ENCODE peak calls at places on chromosomes 6 and 20, in four cellular contexts. A is A549; Y is activated T-cell treated with anti-CD3 and anti-CD28 coated beads, Interleukin-2, amount 50 U/mL, for 72 hours; W is ELF-1. C is an unnamed sample.

GRCh38 chr6:109977791-109978173 is 329 bp upstream of the GPR6 start:
- DNase-seq in A (no peak), Y (no peak), W (no peak), C (peak; percentile 49)

GRCh38 chr20:57770852-57771746 is 61.3 kb upstream of the PMEPA1 start:
- DNase-seq in A (no peak), Y (no peak), W (peak; percentile 43), C (no peak)

GRCh38 chr6:128347123-128347522 is 173.3 kb downstream of the PTPRK start:
- DNase-seq in A (no peak), Y (no peak), W (no peak), C (no peak)

GRCh38 chr6:16622193-16622592 is 139.1 kb downstream of the ATXN1 start:
- DNase-seq in A (no peak), Y (no peak), W (no peak), C (no peak)

GRCh38 chr6:145155411-145155810 is 579.9 kb downstream of the EPM2A start:
- DNase-seq in A (no peak), Y (no peak), W (no peak), C (no peak)

GRCh38 chr20:61736001-61736635 is 329.6 kb downstream of the TAF4 start:
- DNase-seq in A (no peak), Y (no peak), W (no peak), C (no peak)

GRCh38 chr6:157613011-157613522 is 210.0 kb upstream of the SNX9 start:
- DNase-seq in A (peak; percentile 83), Y (no peak), W (no peak), C (no peak)

GRCh38 chr6:37366910-37367309 is 13.1 kb downstream of the RNF8 start:
- DNase-seq in A (no peak), Y (no peak), W (no peak), C (no peak)

GRCh38 chr6:11363881-11364576 is 131.6 kb upstream of the NEDD9 start:
- DNase-seq in A (no peak), Y (peak; percentile 63), W (no peak), C (no peak)

GRCh38 chr6:113970808-113971676 is at the start of gene HDAC2:
- DNase-seq in A (peak; percentile 57), Y (peak; percentile 88), W (peak; percentile 92), C (peak; percentile 51)

GRCh38 chr20:56353356-56353755 is 5.4 kb upstream of the FAM210B start:
- DNase-seq in A (no peak), Y (no peak), W (no peak), C (no peak)

GRCh38 chr20:47464380-47465101 is 37.1 kb upstream of the NCOA3 start:
- DNase-seq in A (peak; percentile 97), Y (no peak), W (no peak), C (peak; percentile 82)

GRCh38 chr6:446418-447366 is 55.1 kb downstream of the IRF4 start:
- DNase-seq in A (no peak), Y (peak; percentile 95), W (no peak), C (no peak)

GRCh38 chr20:32495949-32496348 is 89.2 kb downstream of the NOL4L start:
- DNase-seq in A (no peak), Y (no peak), W (peak; percentile 0), C (no peak)

GRCh38 chr6:160978141-160978926 is 13.2 kb upstream of the MAP3K4 start:
- DNase-seq in A (no peak), Y (no peak), W (no peak), C (no peak)

GRCh38 chr20:34237942-34238341 is 3.3 kb upstream of the ASIP start:
- DNase-seq in A (no peak), Y (no peak), W (no peak), C (no peak)

GRCh38 chr6:126716826-126717514 is 377.1 kb downstream of the CENPW start:
- DNase-seq in A (no peak), Y (no peak), W (no peak), C (no peak)

GRCh38 chr6:1770435-1770843 is 160.7 kb downstream of the FOXC1 start:
- DNase-seq in A (no peak), Y (peak; percentile 65), W (no peak), C (no peak)

GRCh38 chr6:38155144-38155543 is 335.6 kb downstream of the ZFAND3 start:
- DNase-seq in A (no peak), Y (no peak), W (no peak), C (no peak)

GRCh38 chr6:13013681-13014550 is 297.3 kb downstream of the PHACTR1 start:
- DNase-seq in A (no peak), Y (no peak), W (peak; percentile 23), C (no peak)

GRCh38 chr6:136582702-136583471 is 32.7 kb upstream of the MAP7 start:
- DNase-seq in A (peak; percentile 50), Y (no peak), W (no peak), C (peak; percentile 16)

GRCh38 chr6:168292911-168293310 is 26.7 kb downstream of the DACT2 start:
- DNase-seq in A (no peak), Y (no peak), W (no peak), C (no peak)

GRCh38 chr6:105431226-105431625 is 28.3 kb upstream of the PREP start:
- DNase-seq in A (peak; percentile 24), Y (peak; percentile 24), W (no peak), C (no peak)

GRCh38 chr6:16543491-16543890 is 217.8 kb downstream of the ATXN1 start:
- DNase-seq in A (no peak), Y (no peak), W (no peak), C (no peak)

GRCh38 chr20:23156170-23156841 is 70.2 kb upstream of the CD93 start:
- DNase-seq in A (peak; percentile 52), Y (no peak), W (no peak), C (peak; percentile 53)

GRCh38 chr20:62136283-62137091 is 6.7 kb downstream of the PSMA7 start:
- DNase-seq in A (peak; percentile 73), Y (peak; percentile 70), W (peak; percentile 73), C (peak; percentile 78)

GRCh38 chr20:62203378-62204030 is 16.6 kb downstream of the HRH3 start:
- DNase-seq in A (no peak), Y (no peak), W (no peak), C (no peak)